ENCODE peak calls at places on chromosome 3, in six cellular contexts. P, H, X, J, D and F are unnamed samples.

GRCh38 chr3:55488398-55489055 is 1.4 kb upstream of the WNT5A start:
- DNase-seq in P (peak; percentile 86), H (peak; percentile 76), X (peak; percentile 36), J (no peak), D (peak; percentile 71), F (peak; percentile 68)

GRCh38 chr3:177827517-177828249 is 630.4 kb upstream of the TBL1XR1 start:
- DNase-seq in P (peak; percentile 92), H (peak; percentile 32), X (no peak), J (no peak), D (no peak), F (peak; percentile 58)

GRCh38 chr3:195259564-195260285 is 11.2 kb downstream of the XXYLT1 start:
- DNase-seq in P (peak; percentile 93), H (peak; percentile 87), X (peak; percentile 90), J (peak; percentile 98), D (peak; percentile 94), F (peak; percentile 90)

GRCh38 chr3:24900202-24900601 is 405.6 kb upstream of the THRB start:
- DNase-seq in P (no peak), H (no peak), X (no peak), J (no peak), D (no peak), F (no peak)

GRCh38 chr3:154872089-154872488 is 208.0 kb upstream of the MME start:
- DNase-seq in P (no peak), H (no peak), X (no peak), J (no peak), D (no peak), F (no peak)

GRCh38 chr3:69775751-69776150 is 36.5 kb downstream of the MITF start:
- DNase-seq in P (no peak), H (no peak), X (no peak), J (no peak), D (no peak), F (no peak)

GRCh38 chr3:106673926-106674569 is 703.2 kb upstream of the CCDC54 start:
- DNase-seq in P (peak; percentile 27), H (no peak), X (no peak), J (no peak), D (no peak), F (no peak)

GRCh38 chr3:194342861-194343560 is 8.1 kb downstream of the CPN2 start:
- DNase-seq in P (no peak), H (no peak), X (no peak), J (no peak), D (no peak), F (no peak)

GRCh38 chr3:23928525-23928924 is 11.6 kb downstream of the RPL15 start:
- DNase-seq in P (no peak), H (no peak), X (no peak), J (no peak), D (no peak), F (no peak)

GRCh38 chr3:46065294-46065705 is 38.0 kb upstream of the XCR1 start:
- DNase-seq in P (no peak), H (peak; percentile 54), X (peak; percentile 85), J (no peak), D (no peak), F (no peak)

GRCh38 chr3:99966657-99967420 is 147.5 kb downstream of the FILIP1L start:
- DNase-seq in P (peak; percentile 68), H (peak; percentile 9), X (no peak), J (no peak), D (no peak), F (no peak)

GRCh38 chr3:123552095-123552714 is 32.6 kb downstream of the HACD2 start:
- DNase-seq in P (no peak), H (no peak), X (no peak), J (no peak), D (no peak), F (no peak)

GRCh38 chr3:99330924-99331532 is 307.4 kb upstream of the COL8A1 start:
- DNase-seq in P (peak; percentile 41), H (no peak), X (no peak), J (no peak), D (no peak), F (no peak)

GRCh38 chr3:193598202-193598601 is 5.2 kb downstream of the OPA1 start:
- DNase-seq in P (no peak), H (no peak), X (no peak), J (no peak), D (no peak), F (no peak)

GRCh38 chr3:124347418-124347817 is 355.5 kb upstream of the ROPN1 start:
- DNase-seq in P (no peak), H (no peak), X (no peak), J (peak; percentile 47), D (no peak), F (no peak)

GRCh38 chr3:15979490-15979889 is 181.7 kb upstream of the ANKRD28 start:
- DNase-seq in P (peak; percentile 39), H (no peak), X (no peak), J (peak; percentile 74), D (no peak), F (no peak)

GRCh38 chr3:28268989-28269388 is 27.6 kb downstream of the CMC1 start:
- DNase-seq in P (no peak), H (no peak), X (no peak), J (no peak), D (no peak), F (no peak)